ENCODE peak calls at places on chromosomes 16 and 17, in six cellular contexts. One of them, this sample, is unnamed.

GRCh38 chr17:792277-792676 is 10.1 kb downstream of the MRM3 start:
- DNase-seq in endothelial cell: no peak
- DNase-seq in cardiac muscle cell: no peak
- DNase-seq in ascending aorta: no peak
- DNase-seq in prostate gland: no peak
- DNase-seq in right atrium auricular region: no peak
- DNase-seq in this sample: no peak

GRCh38 chr16:16158741-16159374 is 64.4 kb downstream of the ABCC6 start:
- DNase-seq in endothelial cell: no peak
- DNase-seq in right atrium auricular region: no peak
- DNase-seq in cardiac muscle cell: no peak
- DNase-seq in ascending aorta: no peak
- DNase-seq in prostate gland: no peak
- DNase-seq in this sample: no peak

GRCh38 chr17:75067856-75068255 is 19.9 kb upstream of the SLC16A5 start:
- DNase-seq in endothelial cell: no peak
- DNase-seq in ascending aorta: no peak
- DNase-seq in prostate gland: no peak
- DNase-seq in cardiac muscle cell: no peak
- DNase-seq in right atrium auricular region: no peak
- DNase-seq in this sample: no peak

GRCh38 chr17:78324391-78325075 is 35.3 kb downstream of the SOCS3 start:
- DNase-seq in cardiac muscle cell: peak
- DNase-seq in right atrium auricular region: peak
- DNase-seq in prostate gland: no peak
- DNase-seq in ascending aorta: peak
- DNase-seq in endothelial cell: peak
- DNase-seq in this sample: peak

GRCh38 chr16:30447512-30448226 is 2.0 kb upstream of the SEPHS2 start:
- DNase-seq in right atrium auricular region: no peak
- DNase-seq in prostate gland: no peak
- DNase-seq in cardiac muscle cell: no peak
- DNase-seq in ascending aorta: no peak
- DNase-seq in endothelial cell: no peak
- DNase-seq in this sample: no peak

GRCh38 chr17:73950515-73950914 is 253.0 kb upstream of the RPL38 start:
- DNase-seq in ascending aorta: no peak
- DNase-seq in right atrium auricular region: no peak
- DNase-seq in prostate gland: no peak
- DNase-seq in cardiac muscle cell: no peak
- DNase-seq in endothelial cell: no peak
- DNase-seq in this sample: no peak

GRCh38 chr16:84683691-84684591 is 15.9 kb upstream of the USP10 start:
- DNase-seq in ascending aorta: no peak
- DNase-seq in endothelial cell: no peak
- DNase-seq in right atrium auricular region: no peak
- DNase-seq in prostate gland: no peak
- DNase-seq in cardiac muscle cell: no peak
- DNase-seq in this sample: no peak

GRCh38 chr17:18031955-18032354 is 7.0 kb downstream of the ATPAF2 start:
- DNase-seq in cardiac muscle cell: peak
- DNase-seq in ascending aorta: no peak
- DNase-seq in right atrium auricular region: no peak
- DNase-seq in prostate gland: no peak
- DNase-seq in endothelial cell: peak
- DNase-seq in this sample: no peak

GRCh38 chr16:483351-484075 is 44.0 kb upstream of the CAPN15 start:
- DNase-seq in prostate gland: no peak
- DNase-seq in ascending aorta: no peak
- DNase-seq in cardiac muscle cell: peak
- DNase-seq in right atrium auricular region: no peak
- DNase-seq in endothelial cell: no peak
- DNase-seq in this sample: no peak

GRCh38 chr17:28675980-28676379 is 14.0 kb downstream of the SUPT6H start:
- DNase-seq in right atrium auricular region: no peak
- DNase-seq in endothelial cell: no peak
- DNase-seq in ascending aorta: no peak
- DNase-seq in cardiac muscle cell: no peak
- DNase-seq in prostate gland: no peak
- DNase-seq in this sample: no peak

GRCh38 chr16:67943619-67944503 is at the start of gene LCAT:
- DNase-seq in right atrium auricular region: peak
- DNase-seq in ascending aorta: peak
- DNase-seq in endothelial cell: no peak
- DNase-seq in prostate gland: no peak
- DNase-seq in cardiac muscle cell: peak
- DNase-seq in this sample: no peak

GRCh38 chr16:27430923-27431484 is 29.0 kb downstream of the IL21R start:
- DNase-seq in prostate gland: no peak
- DNase-seq in cardiac muscle cell: peak
- DNase-seq in right atrium auricular region: peak
- DNase-seq in ascending aorta: no peak
- DNase-seq in endothelial cell: peak
- DNase-seq in this sample: peak

GRCh38 chr17:14712471-14713075 is 411.7 kb downstream of the HS3ST3B1 start:
- DNase-seq in ascending aorta: no peak
- DNase-seq in endothelial cell: no peak
- DNase-seq in prostate gland: no peak
- DNase-seq in cardiac muscle cell: peak
- DNase-seq in right atrium auricular region: no peak
- DNase-seq in this sample: no peak

GRCh38 chr16:12459401-12459791 is 344.3 kb downstream of the CPPED1 start:
- DNase-seq in right atrium auricular region: peak
- DNase-seq in prostate gland: no peak
- DNase-seq in ascending aorta: peak
- DNase-seq in cardiac muscle cell: no peak
- DNase-seq in endothelial cell: no peak
- DNase-seq in this sample: no peak

GRCh38 chr17:33145941-33146340 is 147.2 kb downstream of the ASIC2 start:
- DNase-seq in prostate gland: no peak
- DNase-seq in ascending aorta: no peak
- DNase-seq in endothelial cell: no peak
- DNase-seq in cardiac muscle cell: no peak
- DNase-seq in right atrium auricular region: no peak
- DNase-seq in this sample: no peak

GRCh38 chr16:80123189-80123588 is 417.6 kb upstream of the DYNLRB2 start:
- DNase-seq in endothelial cell: no peak
- DNase-seq in prostate gland: no peak
- DNase-seq in cardiac muscle cell: peak
- DNase-seq in ascending aorta: no peak
- DNase-seq in right atrium auricular region: no peak
- DNase-seq in this sample: no peak

GRCh38 chr17:7393613-7394451 is 493 bp downstream of the PLSCR3 start:
- DNase-seq in ascending aorta: no peak
- DNase-seq in cardiac muscle cell: peak
- DNase-seq in prostate gland: no peak
- DNase-seq in right atrium auricular region: no peak
- DNase-seq in endothelial cell: no peak
- DNase-seq in this sample: no peak

GRCh38 chr16:13561276-13561675 is 358.7 kb upstream of the ERCC4 start:
- DNase-seq in ascending aorta: no peak
- DNase-seq in endothelial cell: no peak
- DNase-seq in prostate gland: no peak
- DNase-seq in cardiac muscle cell: no peak
- DNase-seq in right atrium auricular region: no peak
- DNase-seq in this sample: no peak

GRCh38 chr16:2777231-2777902 is at the start of gene ELOB:
- DNase-seq in endothelial cell: peak
- DNase-seq in right atrium auricular region: peak
- DNase-seq in prostate gland: peak
- DNase-seq in cardiac muscle cell: peak
- DNase-seq in ascending aorta: peak
- DNase-seq in this sample: peak

GRCh38 chr17:18093616-18094408 is 6.1 kb downstream of the DRG2 start:
- DNase-seq in prostate gland: peak
- DNase-seq in cardiac muscle cell: peak
- DNase-seq in right atrium auricular region: peak
- DNase-seq in ascending aorta: no peak
- DNase-seq in endothelial cell: no peak
- DNase-seq in this sample: no peak

GRCh38 chr17:37339321-37339720 is 36.5 kb upstream of the C17orf78 start:
- DNase-seq in endothelial cell: no peak
- DNase-seq in right atrium auricular region: no peak
- DNase-seq in prostate gland: no peak
- DNase-seq in ascending aorta: no peak
- DNase-seq in cardiac muscle cell: peak
- DNase-seq in this sample: no peak

GRCh38 chr16:67561501-67561823 is 864 bp upstream of the CTCF start:
- DNase-seq in cardiac muscle cell: no peak
- DNase-seq in endothelial cell: no peak
- DNase-seq in right atrium auricular region: no peak
- DNase-seq in prostate gland: no peak
- DNase-seq in ascending aorta: no peak
- DNase-seq in this sample: no peak

GRCh38 chr17:15944720-15945492 is at the start of gene ADORA2B:
- DNase-seq in right atrium auricular region: peak
- DNase-seq in cardiac muscle cell: peak
- DNase-seq in prostate gland: peak
- DNase-seq in ascending aorta: no peak
- DNase-seq in endothelial cell: peak
- DNase-seq in this sample: peak

GRCh38 chr16:88570691-88571092 is 489 bp downstream of the ZC3H18 start:
- DNase-seq in endothelial cell: peak
- DNase-seq in right atrium auricular region: no peak
- DNase-seq in ascending aorta: no peak
- DNase-seq in cardiac muscle cell: peak
- DNase-seq in prostate gland: no peak
- DNase-seq in this sample: no peak

GRCh38 chr17:1422907-1423306 is 22.9 kb upstream of the YWHAE start:
- DNase-seq in prostate gland: no peak
- DNase-seq in cardiac muscle cell: peak
- DNase-seq in endothelial cell: no peak
- DNase-seq in right atrium auricular region: peak
- DNase-seq in ascending aorta: no peak
- DNase-seq in this sample: no peak

GRCh38 chr16:57616871-57617270 is 11.6 kb upstream of the ADGRG1 start:
- DNase-seq in prostate gland: no peak
- DNase-seq in ascending aorta: no peak
- DNase-seq in endothelial cell: no peak
- DNase-seq in right atrium auricular region: no peak
- DNase-seq in cardiac muscle cell: peak
- DNase-seq in this sample: no peak

GRCh38 chr17:199806-200603 is 18.6 kb upstream of the DOC2B start:
- DNase-seq in prostate gland: no peak
- DNase-seq in endothelial cell: peak
- DNase-seq in ascending aorta: no peak
- DNase-seq in right atrium auricular region: no peak
- DNase-seq in cardiac muscle cell: no peak
- DNase-seq in this sample: no peak

GRCh38 chr17:3730881-3731429 is 7.3 kb downstream of the HASPIN start:
- DNase-seq in endothelial cell: no peak
- DNase-seq in right atrium auricular region: no peak
- DNase-seq in prostate gland: no peak
- DNase-seq in ascending aorta: no peak
- DNase-seq in cardiac muscle cell: peak
- DNase-seq in this sample: no peak

GRCh38 chr17:3729881-3730280 is 6.2 kb downstream of the HASPIN start:
- DNase-seq in ascending aorta: no peak
- DNase-seq in endothelial cell: no peak
- DNase-seq in cardiac muscle cell: no peak
- DNase-seq in prostate gland: no peak
- DNase-seq in right atrium auricular region: no peak
- DNase-seq in this sample: no peak

GRCh38 chr17:3727041-3727440 is 3.3 kb downstream of the HASPIN start:
- DNase-seq in prostate gland: no peak
- DNase-seq in ascending aorta: no peak
- DNase-seq in right atrium auricular region: no peak
- DNase-seq in endothelial cell: no peak
- DNase-seq in cardiac muscle cell: no peak
- DNase-seq in this sample: no peak

GRCh38 chr17:3735515-3735914 is 11.8 kb downstream of the HASPIN start:
- DNase-seq in right atrium auricular region: no peak
- DNase-seq in ascending aorta: no peak
- DNase-seq in prostate gland: no peak
- DNase-seq in endothelial cell: no peak
- DNase-seq in cardiac muscle cell: no peak
- DNase-seq in this sample: no peak

DNA sequence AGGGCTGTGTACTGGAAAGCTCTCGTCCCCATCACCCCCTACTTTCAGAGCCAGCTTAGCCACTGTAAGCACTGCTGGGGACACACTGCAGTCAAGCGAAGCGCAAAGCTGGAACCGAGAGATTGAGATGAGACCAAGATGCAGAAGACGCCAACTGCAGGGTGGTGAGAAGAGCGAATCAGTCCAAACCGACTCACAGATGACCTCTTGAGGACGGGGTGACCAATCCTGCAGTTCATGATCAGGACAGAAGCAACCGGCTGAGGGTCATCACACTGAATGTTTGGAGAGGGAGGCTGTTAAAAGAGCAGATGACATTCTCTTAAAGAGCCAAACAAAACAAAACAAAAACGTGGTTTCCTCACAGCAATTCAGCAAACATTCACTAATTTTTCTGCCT is 8.5 kb downstream of the HASPIN start:
- DNase-seq in cardiac muscle cell: peak
- DNase-seq in prostate gland: no peak
- DNase-seq in ascending aorta: no peak
- DNase-seq in endothelial cell: no peak
- DNase-seq in right atrium auricular region: no peak
- DNase-seq in this sample: no peak
- TF ChIP-seq CTCF in cardiac muscle cell: no peak
- TF ChIP-seq CTCF in prostate gland: no peak
- TF ChIP-seq CTCF in ascending aorta: no peak
- TF ChIP-seq CTCF in endothelial cell: no peak
- TF ChIP-seq CTCF in right atrium auricular region: no peak
- TF ChIP-seq CTCF in this sample: no peak

GRCh38 chr16:72021043-72021442 is 12.5 kb downstream of the DHODH start:
- DNase-seq in ascending aorta: no peak
- DNase-seq in right atrium auricular region: no peak
- DNase-seq in prostate gland: no peak
- DNase-seq in endothelial cell: peak
- DNase-seq in cardiac muscle cell: no peak
- DNase-seq in this sample: no peak
- TF ChIP-seq CTCF in ascending aorta: no peak
- TF ChIP-seq CTCF in right atrium auricular region: no peak
- TF ChIP-seq CTCF in prostate gland: no peak
- TF ChIP-seq CTCF in endothelial cell: peak
- TF ChIP-seq CTCF in cardiac muscle cell: peak
- TF ChIP-seq CTCF in this sample: peak

DNA sequence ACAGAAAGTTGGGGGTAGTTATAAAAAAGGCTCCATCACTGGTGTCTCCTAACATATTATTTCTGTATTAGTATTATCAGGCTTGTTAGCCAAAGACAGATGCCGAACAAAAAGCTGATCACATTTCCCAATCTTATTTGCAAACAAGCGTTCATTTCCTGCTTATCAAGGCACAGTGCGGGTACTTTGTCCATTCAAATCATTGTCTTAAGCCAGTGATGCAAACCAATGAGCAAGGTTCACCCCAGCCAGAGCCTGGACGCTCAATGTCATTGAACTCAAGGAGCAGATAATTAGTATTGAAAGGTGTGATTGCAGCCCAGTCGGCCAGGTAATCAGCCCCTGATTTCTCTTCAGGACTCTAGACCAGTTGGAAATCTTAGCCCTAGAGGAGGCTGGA is 20.4 kb upstream of the SOX9 start:
- DNase-seq in ascending aorta: no peak
- DNase-seq in cardiac muscle cell: no peak
- DNase-seq in prostate gland: no peak
- DNase-seq in right atrium auricular region: peak
- DNase-seq in endothelial cell: no peak
- DNase-seq in this sample: no peak
- TF ChIP-seq CTCF in ascending aorta: no peak
- TF ChIP-seq CTCF in cardiac muscle cell: no peak
- TF ChIP-seq CTCF in prostate gland: no peak
- TF ChIP-seq CTCF in right atrium auricular region: no peak
- TF ChIP-seq CTCF in endothelial cell: no peak
- TF ChIP-seq CTCF in this sample: no peak

GRCh38 chr17:76473541-76473985 is 6.2 kb downstream of the AANAT start:
- DNase-seq in right atrium auricular region: no peak
- DNase-seq in ascending aorta: no peak
- DNase-seq in prostate gland: no peak
- DNase-seq in cardiac muscle cell: no peak
- DNase-seq in endothelial cell: peak
- DNase-seq in this sample: peak
- TF ChIP-seq CTCF in right atrium auricular region: no peak
- TF ChIP-seq CTCF in ascending aorta: no peak
- TF ChIP-seq CTCF in prostate gland: no peak
- TF ChIP-seq CTCF in cardiac muscle cell: peak
- TF ChIP-seq CTCF in endothelial cell: peak
- TF ChIP-seq CTCF in this sample: peak